ENCODE peak calls at places on chromosomes 3 and 15, in four cellular contexts. H, P, S and Z are unnamed samples.

GRCh38 chr3:118536764-118537163 is 497.9 kb downstream of the IGSF11 start:
- DNase-seq in H (no peak), P (no peak), S (no peak), Z (no peak)

GRCh38 chr15:60916674-60917468 is 312.2 kb downstream of the RORA start:
- DNase-seq in H (peak; percentile 90), P (peak; percentile 35), S (peak; percentile 95), Z (peak; percentile 63)

GRCh38 chr3:40452876-40453730 is 4.0 kb upstream of the RPL14 start:
- DNase-seq in H (peak; percentile 99), P (peak; percentile 92), S (peak; percentile 99), Z (peak; percentile 93)

GRCh38 chr3:188533612-188534357 is 379.8 kb downstream of the LPP start:
- DNase-seq in H (no peak), P (no peak), S (peak; percentile 20), Z (no peak)

GRCh38 chr3:160935413-160936095 is 169.6 kb downstream of the B3GALNT1 start:
- DNase-seq in H (no peak), P (no peak), S (no peak), Z (no peak)

GRCh38 chr15:62591842-62592838 is 427.1 kb upstream of the C2CD4B start:
- DNase-seq in H (no peak), P (no peak), S (peak; percentile 41), Z (no peak)

GRCh38 chr15:69782809-69783208 is 314.9 kb downstream of the TLE3 start:
- DNase-seq in H (no peak), P (no peak), S (no peak), Z (no peak)

GRCh38 chr15:65318870-65319356 is 14.4 kb downstream of the RNU5B-1 start:
- DNase-seq in H (peak; percentile 69), P (peak; percentile 97), S (peak; percentile 84), Z (no peak)

GRCh38 chr3:107621465-107621864 is 98.7 kb downstream of the BBX start:
- DNase-seq in H (no peak), P (no peak), S (no peak), Z (no peak)

GRCh38 chr15:65189102-65189740 is 4.1 kb upstream of the CLPX start:
- DNase-seq in H (peak; percentile 26), P (peak; percentile 79), S (peak; percentile 75), Z (peak; percentile 28)

GRCh38 chr15:25832158-25832557 is 31.0 kb downstream of the ATP10A start:
- DNase-seq in H (no peak), P (no peak), S (peak; percentile 4), Z (no peak)

GRCh38 chr3:131217296-131217741 is 164.3 kb upstream of the NUDT16 start:
- DNase-seq in H (no peak), P (peak; percentile 10), S (peak; percentile 69), Z (no peak)

GRCh38 chr15:99343836-99344551 is 92.7 kb downstream of the LRRC28 start:
- DNase-seq in H (no peak), P (no peak), S (peak; percentile 7), Z (peak; percentile 15)

GRCh38 chr3:184193991-184194539 is 8.1 kb downstream of the ABCF3 start:
- DNase-seq in H (no peak), P (no peak), S (no peak), Z (no peak)

GRCh38 chr3:52843116-52843865 is 8.5 kb upstream of the MUSTN1 start:
- DNase-seq in H (no peak), P (no peak), S (no peak), Z (no peak)

GRCh38 chr3:53161345-53161819 is 373 bp downstream of the PRKCD start:
- DNase-seq in H (peak; percentile 31), P (peak; percentile 26), S (peak; percentile 3), Z (peak; percentile 60)

GRCh38 chr3:133989931-133990702 is 39.6 kb downstream of the SLCO2A1 start:
- DNase-seq in H (no peak), P (no peak), S (no peak), Z (no peak)

GRCh38 chr15:52568569-52569243 is at the start of gene ARPP19:
- DNase-seq in H (peak; percentile 89), P (peak; percentile 99), S (peak; percentile 94), Z (peak; percentile 94)

GRCh38 chr15:35975941-35976340 is 430.0 kb upstream of the DPH6 start:
- DNase-seq in H (no peak), P (no peak), S (no peak), Z (no peak)

GRCh38 chr15:70127288-70127746 is 29.6 kb upstream of the TLE3 start:
- DNase-seq in H (no peak), P (no peak), S (peak; percentile 44), Z (no peak)

GRCh38 chr3:170740726-170741591 is 129.0 kb downstream of the RPL22L1 start:
- DNase-seq in H (no peak), P (peak; percentile 28), S (peak; percentile 92), Z (no peak)

GRCh38 chr3:108297636-108298035 is 1.3 kb downstream of the HHLA2 start:
- DNase-seq in H (no peak), P (no peak), S (no peak), Z (no peak)

GRCh38 chr3:126149256-126149902 is 31.0 kb downstream of the ALDH1L1 start:
- DNase-seq in H (no peak), P (no peak), S (no peak), Z (no peak)

GRCh38 chr3:32366638-32367368 is 24.9 kb upstream of the CMTM7 start:
- DNase-seq in H (peak; percentile 24), P (no peak), S (peak; percentile 49), Z (peak; percentile 13)

GRCh38 chr15:38688761-38689160 is 124.1 kb upstream of the RASGRP1 start:
- DNase-seq in H (no peak), P (no peak), S (no peak), Z (no peak)

GRCh38 chr15:33547876-33548275 is 237.1 kb downstream of the RYR3 start:
- DNase-seq in H (peak; percentile 69), P (no peak), S (peak; percentile 36), Z (no peak)

GRCh38 chr15:97678677-97679076 is 281.8 kb upstream of the ARRDC4 start:
- DNase-seq in H (no peak), P (no peak), S (no peak), Z (no peak)

GRCh38 chr3:152283492-152284381 is 15.0 kb downstream of the MBNL1 start:
- DNase-seq in H (no peak), P (no peak), S (no peak), Z (no peak)

GRCh38 chr3:143433787-143434378 is 314.3 kb downstream of the CHST2 start:
- DNase-seq in H (no peak), P (no peak), S (peak; percentile 46), Z (no peak)

GRCh38 chr15:75123395-75123794 is 78.3 kb upstream of the C15orf39 start:
- DNase-seq in H (no peak), P (no peak), S (peak; percentile 56), Z (no peak)

GRCh38 chr3:9649791-9650521 is 651 bp downstream of the MTMR14 start:
- DNase-seq in H (no peak), P (peak; percentile 11), S (no peak), Z (peak; percentile 43)

GRCh38 chr3:181488536-181488935 is 223.2 kb upstream of the SOX2 start:
- DNase-seq in H (no peak), P (no peak), S (no peak), Z (no peak)

DNA sequence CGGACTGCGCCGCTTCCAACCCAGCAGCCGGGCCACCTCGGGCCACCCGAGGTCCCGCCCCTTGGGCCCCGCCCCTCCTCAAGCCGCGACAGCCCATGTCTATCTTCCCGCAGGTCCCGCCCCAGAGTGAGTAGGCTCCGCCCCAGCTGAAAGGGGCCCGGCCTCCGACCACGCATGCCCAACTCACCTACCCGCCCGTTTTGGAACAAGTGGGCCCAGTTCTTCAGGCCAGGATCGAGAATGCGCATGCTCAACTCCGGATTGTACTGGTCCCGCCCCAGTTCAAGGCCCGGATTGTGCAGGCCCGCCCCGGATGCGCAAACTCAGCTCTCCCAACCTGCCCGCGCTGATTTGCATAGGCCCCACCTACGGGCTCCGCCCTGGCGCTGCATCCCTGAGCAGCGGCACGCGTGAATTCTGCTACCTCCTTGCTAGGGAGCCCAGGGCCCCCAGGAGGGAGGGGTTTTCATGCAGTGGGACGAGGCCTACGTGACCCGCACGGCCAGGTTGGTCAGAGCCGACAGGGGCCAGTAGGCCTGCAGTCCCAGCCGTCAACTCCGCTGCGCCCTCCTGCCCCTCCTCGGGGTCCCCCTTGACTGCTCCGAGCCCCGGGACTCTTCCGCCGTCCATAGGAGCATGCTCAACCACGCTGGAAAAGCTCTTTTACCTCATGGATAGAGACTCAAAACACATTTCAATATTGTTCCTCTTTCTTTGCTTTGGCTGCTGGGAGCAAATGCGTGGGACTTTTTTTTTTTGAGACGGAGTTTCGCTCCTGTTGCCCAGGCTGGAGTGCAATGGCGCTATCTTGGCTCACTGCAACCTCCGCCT is at the start of gene PFKFB4:
- DNase-seq in H (peak; percentile 99), P (peak; percentile 91), S (peak; percentile 100), Z (peak; percentile 98)
- TF ChIP-seq CTCF in H (no peak), P (no peak), S (no peak), Z (no peak)

GRCh38 chr15:79524531-79524930 is 92.4 kb downstream of the MINAR1 start:
- DNase-seq in H (no peak), P (no peak), S (no peak), Z (no peak)
- H3K4me3 ChIP-seq in H (no peak overlapping the region), P (no peak overlapping the region), S (no peak overlapping the region), Z (no peak overlapping the region)

DNA sequence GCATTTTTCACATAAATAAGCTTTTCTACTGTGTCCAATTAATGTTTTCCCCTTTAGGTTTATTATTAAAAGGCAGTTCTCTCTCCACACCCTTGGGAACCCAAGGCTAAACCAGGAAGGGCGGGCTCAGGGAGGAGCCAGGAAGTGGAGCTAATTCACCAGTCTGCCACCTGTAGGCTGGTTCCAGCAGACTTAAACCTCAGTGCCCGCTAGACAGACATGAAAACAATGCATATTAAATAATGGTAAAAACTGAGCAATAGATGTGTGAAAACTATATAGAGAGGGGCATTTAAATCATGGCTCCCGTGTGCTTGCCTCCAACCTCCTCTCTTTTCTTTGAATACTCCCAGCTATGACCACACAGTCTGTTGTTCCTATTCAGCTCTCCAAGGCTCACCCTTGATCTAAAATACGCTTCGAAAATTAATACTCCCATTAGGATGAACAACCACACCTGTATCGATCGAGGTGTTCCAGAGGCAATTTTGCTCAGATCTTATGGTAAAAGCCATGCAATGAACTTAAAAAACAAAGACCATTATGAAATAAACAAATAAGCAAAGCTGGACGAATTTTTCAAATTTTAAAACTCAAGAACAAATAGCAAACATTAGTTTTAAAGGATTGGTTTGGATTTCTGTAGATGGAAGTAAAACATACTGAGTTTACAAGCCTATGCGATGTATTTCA is 253.3 kb downstream of the TJP1 start:
- DNase-seq in H (peak; percentile 44), P (peak; percentile 88), S (peak; percentile 4), Z (no peak)
- TF ChIP-seq CTCF in H (peak; percentile 27), P (peak; percentile 54), S (no peak), Z (no peak)

GRCh38 chr3:49132073-49132436 is 795 bp downstream of the LAMB2 start:
- DNase-seq in H (no peak), P (no peak), S (no peak), Z (no peak)
- H3K4me3 ChIP-seq in H (no peak overlapping the region), P (peak overlapping the region; percentile 80), S (peak overlapping the region; percentile 91), Z (no peak overlapping the region)

GRCh38 chr3:43583481-43583880 is 38.3 kb downstream of the ANO10 start:
- DNase-seq in H (no peak), P (no peak), S (no peak), Z (no peak)
- TF ChIP-seq CTCF in H (peak; percentile 24), P (no peak), S (peak; percentile 15), Z (no peak)

DNA sequence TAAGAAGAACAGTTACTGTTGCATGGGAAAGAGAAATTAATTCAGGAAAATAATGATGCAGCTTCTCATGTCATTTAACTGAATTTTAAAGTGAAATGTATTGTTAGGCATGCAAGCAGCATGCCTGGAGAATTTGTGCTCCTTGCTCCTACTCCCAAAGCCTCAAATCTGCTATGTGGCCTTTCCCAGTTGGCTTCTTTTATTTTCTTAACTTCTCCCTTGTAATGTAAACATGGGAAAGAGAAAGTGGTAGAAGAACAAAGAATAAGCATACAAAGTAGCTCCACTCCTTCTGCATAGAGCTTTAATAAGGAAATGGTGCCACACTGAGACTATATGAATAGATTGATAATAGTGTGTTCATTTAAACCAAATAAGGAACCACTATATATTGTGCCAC is 100.0 kb downstream of the VGLL3 start:
- DNase-seq in H (no peak), P (no peak), S (no peak), Z (no peak)
- H3K4me3 ChIP-seq in H (no peak overlapping the region), P (no peak overlapping the region), S (no peak overlapping the region), Z (no peak overlapping the region)